ENCODE peak calls at places on chromosome 16, in four cellular contexts. One of them, this sample, is unnamed.

GRCh38 chr16:73000020-73000906 is 47.7 kb downstream of the ZFHX3 start:
- DNase-seq in GM12878: no peak
- DNase-seq in HepG2: peak
- DNase-seq in K562: no peak
- DNase-seq in this sample: no peak

GRCh38 chr16:70156207-70156978 is 17.2 kb upstream of the CLEC18C start:
- DNase-seq in GM12878: no peak
- DNase-seq in HepG2: no peak
- DNase-seq in K562: peak
- DNase-seq in this sample: no peak

GRCh38 chr16:50841081-50841886 is 99.4 kb downstream of the CYLD start:
- DNase-seq in GM12878: no peak
- DNase-seq in HepG2: no peak
- DNase-seq in K562: peak
- DNase-seq in this sample: no peak

GRCh38 chr16:3193221-3194212 is 5.5 kb downstream of the OR1F1 start:
- DNase-seq in GM12878: no peak
- DNase-seq in HepG2: peak
- DNase-seq in K562: no peak
- DNase-seq in this sample: no peak

GRCh38 chr16:57565461-57565860 is 23.0 kb downstream of the ADGRG5 start:
- DNase-seq in GM12878: no peak
- DNase-seq in HepG2: no peak
- DNase-seq in K562: no peak
- DNase-seq in this sample: no peak

GRCh38 chr16:10992797-10993196 is 48.4 kb downstream of the CLEC16A start:
- DNase-seq in GM12878: no peak
- DNase-seq in HepG2: no peak
- DNase-seq in K562: peak
- DNase-seq in this sample: no peak

GRCh38 chr16:54110582-54110981 is 176.0 kb downstream of the IRX3 start:
- DNase-seq in GM12878: no peak
- DNase-seq in HepG2: no peak
- DNase-seq in K562: no peak
- DNase-seq in this sample: no peak

GRCh38 chr16:2879854-2880508 is 3.0 kb upstream of the FLYWCH2 start:
- DNase-seq in GM12878: no peak
- DNase-seq in HepG2: no peak
- DNase-seq in K562: no peak
- DNase-seq in this sample: no peak

GRCh38 chr16:53967172-53967571 is 263.2 kb downstream of the FTO start:
- DNase-seq in GM12878: no peak
- DNase-seq in HepG2: no peak
- DNase-seq in K562: no peak
- DNase-seq in this sample: no peak

GRCh38 chr16:29987371-29988085 is 7.9 kb downstream of the HIRIP3 start:
- DNase-seq in GM12878: no peak
- DNase-seq in HepG2: no peak
- DNase-seq in K562: no peak
- DNase-seq in this sample: no peak

GRCh38 chr16:81996664-81997529 is 14.4 kb downstream of the SDR42E1 start:
- DNase-seq in GM12878: no peak
- DNase-seq in HepG2: peak
- DNase-seq in K562: peak
- DNase-seq in this sample: peak

GRCh38 chr16:20401475-20402016 is 3.0 kb downstream of the PDILT start:
- DNase-seq in GM12878: no peak
- DNase-seq in HepG2: no peak
- DNase-seq in K562: no peak
- DNase-seq in this sample: no peak

GRCh38 chr16:83973077-83973476 is 5.0 kb downstream of the NECAB2 start:
- DNase-seq in GM12878: no peak
- DNase-seq in HepG2: no peak
- DNase-seq in K562: no peak
- DNase-seq in this sample: no peak

GRCh38 chr16:1723450-1724147 is 17.6 kb downstream of the MAPK8IP3 start:
- DNase-seq in GM12878: no peak
- DNase-seq in HepG2: peak
- DNase-seq in K562: peak
- DNase-seq in this sample: peak

GRCh38 chr16:81530296-81530721 is 85.7 kb downstream of the CMIP start:
- DNase-seq in GM12878: no peak
- DNase-seq in HepG2: no peak
- DNase-seq in K562: no peak
- DNase-seq in this sample: no peak

GRCh38 chr16:74651841-74652240 is 14.8 kb downstream of the RFWD3 start:
- DNase-seq in GM12878: no peak
- DNase-seq in HepG2: no peak
- DNase-seq in K562: no peak
- DNase-seq in this sample: no peak

GRCh38 chr16:56201030-56201429 is 9.7 kb downstream of the GNAO1 start:
- DNase-seq in GM12878: no peak
- DNase-seq in HepG2: no peak
- DNase-seq in K562: no peak
- DNase-seq in this sample: no peak

GRCh38 chr16:79966226-79966625 is 365.7 kb upstream of the MAF start:
- DNase-seq in GM12878: no peak
- DNase-seq in HepG2: no peak
- DNase-seq in K562: no peak
- DNase-seq in this sample: no peak

GRCh38 chr16:55643161-55643970 is 12.4 kb upstream of the SLC6A2 start:
- DNase-seq in GM12878: no peak
- DNase-seq in HepG2: peak
- DNase-seq in K562: no peak
- DNase-seq in this sample: no peak

GRCh38 chr16:79707867-79708266 is 107.3 kb upstream of the MAF start:
- DNase-seq in GM12878: no peak
- DNase-seq in HepG2: no peak
- DNase-seq in K562: no peak
- DNase-seq in this sample: no peak

GRCh38 chr16:77499373-77500285 is 64.8 kb upstream of the ADAMTS18 start:
- DNase-seq in GM12878: no peak
- DNase-seq in HepG2: no peak
- DNase-seq in K562: no peak
- DNase-seq in this sample: peak

GRCh38 chr16:16100631-16101030 is 122.7 kb downstream of the ABCC6 start:
- DNase-seq in GM12878: no peak
- DNase-seq in HepG2: no peak
- DNase-seq in K562: no peak
- DNase-seq in this sample: no peak

GRCh38 chr16:67856927-67857546 is 9.5 kb upstream of the CENPT start:
- DNase-seq in GM12878: no peak
- DNase-seq in HepG2: no peak
- DNase-seq in K562: no peak
- DNase-seq in this sample: no peak

GRCh38 chr16:66515543-66516171 is 34.3 kb downstream of the TK2 start:
- DNase-seq in GM12878: no peak
- DNase-seq in HepG2: no peak
- DNase-seq in K562: peak
- DNase-seq in this sample: no peak

GRCh38 chr16:57319646-57320045 is 35.2 kb upstream of the PLLP start:
- DNase-seq in GM12878: no peak
- DNase-seq in HepG2: no peak
- DNase-seq in K562: no peak
- DNase-seq in this sample: no peak

GRCh38 chr16:69424935-69425784 is 741 bp downstream of the CYB5B start:
- DNase-seq in GM12878: no peak
- DNase-seq in HepG2: no peak
- DNase-seq in K562: no peak
- DNase-seq in this sample: no peak

GRCh38 chr16:81318711-81319110 is 3.9 kb downstream of the GAN start:
- DNase-seq in GM12878: no peak
- DNase-seq in HepG2: no peak
- DNase-seq in K562: no peak
- DNase-seq in this sample: peak

GRCh38 chr16:3171181-3171854 is 16.7 kb upstream of the OR1F1 start:
- DNase-seq in GM12878: no peak
- DNase-seq in HepG2: no peak
- DNase-seq in K562: peak
- DNase-seq in this sample: no peak

GRCh38 chr16:48507346-48507745 is 102.6 kb downstream of the N4BP1 start:
- DNase-seq in GM12878: no peak
- DNase-seq in HepG2: no peak
- DNase-seq in K562: no peak
- DNase-seq in this sample: no peak

GRCh38 chr16:19137201-19137601 is 23.4 kb downstream of the ITPRIPL2 start:
- DNase-seq in GM12878: no peak
- DNase-seq in HepG2: no peak
- DNase-seq in K562: no peak
- DNase-seq in this sample: no peak

GRCh38 chr16:19559242-19559910 is 3.9 kb downstream of the VPS35L start:
- DNase-seq in GM12878: no peak
- DNase-seq in HepG2: peak
- DNase-seq in K562: peak
- DNase-seq in this sample: peak

GRCh38 chr16:22318690-22319358 is 21.6 kb downstream of the POLR3E start:
- DNase-seq in GM12878: no peak
- DNase-seq in HepG2: peak
- DNase-seq in K562: peak
- DNase-seq in this sample: peak

GRCh38 chr16:27611340-27611739 is 61.4 kb downstream of the KATNIP start:
- DNase-seq in GM12878: no peak
- DNase-seq in HepG2: no peak
- DNase-seq in K562: no peak
- DNase-seq in this sample: no peak

GRCh38 chr16:84045001-84045817 is 2.6 kb upstream of the SLC38A8 start:
- DNase-seq in GM12878: no peak
- DNase-seq in HepG2: no peak
- DNase-seq in K562: no peak
- DNase-seq in this sample: no peak

GRCh38 chr16:74297296-74297665 is 667 bp downstream of the PSMD7 start:
- DNase-seq in GM12878: no peak
- DNase-seq in HepG2: peak
- DNase-seq in K562: peak
- DNase-seq in this sample: peak

GRCh38 chr16:85376292-85377095 is 236.6 kb upstream of the GSE1 start:
- DNase-seq in GM12878: no peak
- DNase-seq in HepG2: no peak
- DNase-seq in K562: no peak
- DNase-seq in this sample: no peak
- TF ChIP-seq FOXK2 in GM12878: no peak
- TF ChIP-seq FOXK2 in HepG2: no peak
- TF ChIP-seq FOXK2 in K562: no peak
- TF ChIP-seq FOXK2 in this sample: no peak

DNA sequence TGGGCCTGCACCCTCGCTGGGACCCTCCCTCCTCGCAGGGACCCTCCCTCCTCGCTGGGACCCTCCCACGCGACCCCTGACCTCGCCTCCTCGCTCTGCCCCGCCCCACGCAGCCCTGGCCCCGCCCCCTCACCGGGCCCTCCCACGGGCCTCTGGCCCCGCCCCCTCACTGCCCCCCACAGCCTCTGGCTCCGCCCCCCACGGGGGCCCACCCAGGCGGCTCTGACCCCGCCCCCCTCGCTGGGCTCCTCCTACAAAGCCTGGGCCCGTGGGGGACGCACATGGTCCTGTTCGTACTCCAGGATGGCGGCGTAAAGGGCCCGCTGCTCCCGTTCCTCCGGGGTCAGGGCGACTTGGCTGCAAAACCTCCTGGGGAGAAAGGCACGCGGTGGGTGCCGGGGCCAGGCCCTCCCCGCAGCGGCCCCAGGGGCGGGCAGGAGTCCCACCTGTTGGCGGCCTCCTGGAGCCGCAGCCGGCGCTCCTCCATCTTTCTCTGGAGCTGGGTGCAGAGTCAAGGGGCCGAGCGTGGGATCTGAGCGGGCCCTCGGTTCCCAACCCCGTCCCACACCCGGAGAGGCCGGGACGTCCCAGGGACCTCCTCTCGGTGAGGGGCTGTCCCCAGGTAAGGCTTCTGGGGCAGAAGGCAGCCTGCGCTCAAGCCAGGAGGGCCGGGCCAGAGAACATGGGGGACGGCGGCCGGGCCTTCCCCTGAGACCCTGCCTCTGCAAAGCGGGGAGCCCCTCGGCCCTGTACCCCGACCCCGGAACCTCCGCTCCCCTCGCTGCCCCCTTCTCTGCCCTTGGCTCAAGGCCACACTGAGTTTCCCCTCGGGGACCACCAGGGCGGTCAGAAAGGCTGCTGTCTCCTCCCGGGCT is 8.9 kb downstream of the VPS9D1 start:
- DNase-seq in GM12878: no peak
- DNase-seq in HepG2: no peak
- DNase-seq in K562: peak
- DNase-seq in this sample: peak
- TF ChIP-seq BHLHE40 in GM12878: peak
- TF ChIP-seq BHLHE40 in HepG2: no peak
- TF ChIP-seq BHLHE40 in K562: no peak
- TF ChIP-seq BHLHE40 in this sample: no peak

DNA sequence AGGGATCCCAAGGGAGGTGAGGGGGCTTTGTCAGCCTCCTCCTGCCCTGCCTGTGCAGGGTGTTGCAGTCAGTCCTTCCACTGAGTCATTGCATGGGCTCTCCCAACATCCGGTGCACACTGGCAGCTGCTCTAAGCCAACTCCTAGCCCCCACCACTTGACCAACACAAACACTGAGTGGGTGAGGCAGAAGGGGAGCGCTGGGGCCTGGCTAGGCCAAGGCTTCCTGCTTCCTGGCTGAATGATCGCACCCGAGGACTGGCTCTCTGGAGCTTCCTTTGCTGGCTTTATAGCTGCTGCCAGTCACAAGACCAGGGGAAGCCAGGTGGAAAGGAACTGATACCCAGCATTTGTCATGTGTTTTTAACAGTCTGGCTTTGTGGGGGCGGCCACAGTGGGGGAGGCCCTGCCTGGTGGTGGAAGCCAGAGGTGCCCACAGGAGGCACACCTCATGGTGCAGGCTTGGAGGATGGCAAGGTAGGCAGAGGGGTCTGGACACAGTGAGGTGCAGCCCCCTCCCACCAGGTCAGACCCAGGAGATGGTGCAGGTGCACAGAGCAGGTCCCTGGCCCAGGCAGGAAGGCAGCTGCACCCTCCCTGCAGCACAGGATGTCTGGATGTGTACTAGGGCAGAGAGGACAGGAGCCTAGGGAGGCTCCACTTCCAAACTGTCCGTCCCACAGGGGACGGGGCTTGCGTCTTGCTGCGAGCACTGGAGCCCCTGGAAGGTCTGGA is 6.9 kb downstream of the MPG start:
- DNase-seq in GM12878: peak
- DNase-seq in HepG2: no peak
- DNase-seq in K562: no peak
- DNase-seq in this sample: no peak
- TF ChIP-seq TARDBP in GM12878: no peak
- TF ChIP-seq TARDBP in HepG2: no peak
- TF ChIP-seq TARDBP in K562: no peak
- TF ChIP-seq TARDBP in this sample: no peak

DNA sequence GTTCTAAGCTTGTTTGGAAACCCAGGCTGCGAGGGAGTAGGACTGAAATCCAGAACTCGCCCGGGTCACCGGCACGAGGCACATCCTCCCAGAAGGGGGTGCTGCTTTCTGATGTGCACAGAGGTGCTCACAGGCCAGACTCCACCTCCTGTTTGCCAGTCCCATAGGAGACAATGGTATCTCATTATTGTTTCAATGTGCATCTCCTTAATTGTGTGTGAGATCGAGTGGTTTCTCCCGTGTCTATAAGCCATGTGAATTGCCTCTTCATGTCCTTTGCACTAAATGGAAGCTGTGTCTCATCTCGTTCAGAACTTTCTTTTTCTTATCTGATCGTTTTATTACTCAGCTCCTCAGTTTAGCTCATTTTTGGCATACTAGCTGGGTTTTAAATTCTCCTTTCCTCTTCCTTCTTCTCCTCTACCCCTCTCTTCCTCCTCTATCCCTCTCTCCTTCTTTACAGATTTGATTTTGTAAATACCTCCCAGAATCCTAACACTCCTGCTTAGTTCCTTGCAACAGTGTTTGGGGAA is 32.1 kb upstream of the PRKCB start:
- DNase-seq in GM12878: no peak
- DNase-seq in HepG2: peak
- DNase-seq in K562: peak
- DNase-seq in this sample: peak
- TF ChIP-seq FOXK2 in GM12878: no peak
- TF ChIP-seq FOXK2 in HepG2: no peak
- TF ChIP-seq FOXK2 in K562: no peak
- TF ChIP-seq FOXK2 in this sample: no peak